ENCODE peak calls at places on chromosomes 4 and X, in eight cellular contexts. B is HFF-Myc, F is heart right ventricle, N is ovary, H is fibroblast of mammary gland, K is upper lobe of right lung, X is PC-3, C is AG04449. Z is an unnamed sample.
A peak's percentile ranks its signal among the peaks of the same experiment; 100 is the strongest.

GRCh38 chr4:112517067-112517588 is 1.1 kb upstream of the NEUROG2 start:
- DNase-seq in B (no peak), F (no peak), N (no peak), H (no peak), K (no peak), X (no peak), C (no peak), Z (no peak)

GRCh38 chrX:72569786-72570185 is 2.9 kb downstream of the HDAC8 start:
- DNase-seq in B (no peak), F (no peak), N (no peak), H (peak; percentile 90), K (no peak), X (peak; percentile 90), C (no peak), Z (peak; percentile 79)

GRCh38 chr4:16931336-16931735 is 32.9 kb upstream of the LDB2 start:
- DNase-seq in B (no peak), F (no peak), N (no peak), H (no peak), K (no peak), X (no peak), C (no peak), Z (no peak)

GRCh38 chrX:153668423-153669173 is 5.0 kb downstream of the PNCK start:
- DNase-seq in B (no peak), F (no peak), N (no peak), H (no peak), K (peak; percentile 38), X (no peak), C (no peak), Z (no peak)

GRCh38 chrX:92232182-92232581 is 453.0 kb downstream of the PCDH11X start:
- DNase-seq in B (no peak), F (no peak), N (no peak), H (peak; percentile 4), K (no peak), X (peak; percentile 36), C (no peak), Z (peak; percentile 11)

GRCh38 chr4:111064342-111064993 is 441.6 kb upstream of the PITX2 start:
- DNase-seq in B (peak; percentile 25), F (no peak), N (no peak), H (peak; percentile 75), K (no peak), X (peak; percentile 41), C (peak; percentile 67), Z (peak; percentile 14)

GRCh38 chr4:99868126-99868596 is 26.1 kb downstream of the LAMTOR3 start:
- DNase-seq in B (peak; percentile 57), F (no peak), N (no peak), H (peak; percentile 86), K (no peak), X (no peak), C (no peak), Z (peak; percentile 19)

GRCh38 chrX:132146456-132146855 is 18.6 kb upstream of the FRMD7 start:
- DNase-seq in B (no peak), F (no peak), N (no peak), H (no peak), K (no peak), X (no peak), C (no peak), Z (no peak)

GRCh38 chr4:67988986-67989385 is 25.7 kb upstream of the TMPRSS11A start:
- DNase-seq in B (no peak), F (no peak), N (no peak), H (peak; percentile 7), K (no peak), X (no peak), C (no peak), Z (no peak)

GRCh38 chr4:150395872-150396271 is 186.1 kb upstream of the MAB21L2 start:
- DNase-seq in B (no peak), F (no peak), N (no peak), H (no peak), K (no peak), X (no peak), C (no peak), Z (no peak)

GRCh38 chrX:43676960-43677582 is 21.0 kb downstream of the MAOA start:
- DNase-seq in B (no peak), F (peak; percentile 11), N (no peak), H (no peak), K (no peak), X (no peak), C (no peak), Z (peak; percentile 76)

GRCh38 chrX:274904-275475 is 6.2 kb upstream of the PLCXD1 start:
- DNase-seq in B (no peak), F (peak; percentile 27), N (no peak), H (no peak), K (peak; percentile 88), X (no peak), C (no peak), Z (no peak)

GRCh38 chr4:153245775-153246174 is 41.5 kb downstream of the TRIM2 start:
- DNase-seq in B (no peak), F (no peak), N (no peak), H (no peak), K (no peak), X (no peak), C (no peak), Z (no peak)

GRCh38 chrX:43836435-43837184 is 45.6 kb downstream of the MAOB start:
- DNase-seq in B (no peak), F (no peak), N (no peak), H (peak; percentile 34), K (no peak), X (peak; percentile 65), C (no peak), Z (peak; percentile 42)

GRCh38 chr4:141023051-141023450 is 110.2 kb downstream of the RNF150 start:
- DNase-seq in B (no peak), F (no peak), N (no peak), H (no peak), K (no peak), X (no peak), C (no peak), Z (no peak)

GRCh38 chrX:49748211-49748956 is 52.6 kb upstream of the PAGE1 start:
- DNase-seq in B (no peak), F (no peak), N (no peak), H (no peak), K (no peak), X (no peak), C (no peak), Z (no peak)

GRCh38 chrX:49756692-49757091 is 60.9 kb upstream of the PAGE1 start:
- DNase-seq in B (no peak), F (no peak), N (no peak), H (no peak), K (no peak), X (no peak), C (no peak), Z (no peak)

GRCh38 chrX:49753691-49754090 is 57.9 kb upstream of the PAGE1 start:
- DNase-seq in B (no peak), F (no peak), N (no peak), H (no peak), K (no peak), X (no peak), C (no peak), Z (no peak)

DNA sequence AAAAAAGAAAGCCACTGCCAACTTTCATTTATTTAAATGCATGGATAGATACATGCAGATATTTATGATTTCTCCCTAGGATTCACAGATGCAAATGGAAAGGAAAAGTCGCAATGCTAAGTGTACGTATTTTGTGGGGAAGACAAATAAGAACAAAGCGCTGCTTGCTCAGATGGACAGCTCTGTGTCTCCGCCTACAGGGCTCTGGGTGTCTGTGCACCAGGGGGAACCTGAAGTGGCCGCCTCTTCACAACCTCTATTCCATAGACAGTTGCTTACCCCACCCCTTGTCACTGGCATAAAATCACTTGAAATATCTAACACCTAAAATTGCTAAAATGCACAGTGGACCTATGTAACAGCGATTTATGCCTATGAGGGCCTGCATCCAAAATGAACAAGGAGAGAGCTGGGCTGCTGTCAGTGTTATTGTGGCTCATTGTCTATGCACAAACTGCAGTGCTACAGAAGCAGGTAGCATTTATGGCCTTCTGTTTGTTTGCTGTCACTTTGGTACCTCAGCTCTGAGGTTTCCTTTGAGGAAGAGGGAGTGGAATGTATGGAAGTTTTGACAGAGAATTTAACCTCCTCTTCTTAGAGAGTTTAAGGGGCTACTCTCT is 58.6 kb upstream of the PAGE1 start:
- DNase-seq in B (peak; percentile 0), F (peak; percentile 3), N (peak; percentile 42), H (peak; percentile 34), K (peak; percentile 57), X (peak; percentile 58), C (no peak), Z (peak; percentile 40)
- TF ChIP-seq CTCF in B (peak; percentile 69), F (peak; percentile 66), N (peak; percentile 27), H (peak; percentile 74), K (peak; percentile 61), X (peak; percentile 73), C (peak; percentile 65), Z (peak; percentile 68)

GRCh38 chrX:47231167-47231566 is 1.6 kb upstream of the USP11 start:
- DNase-seq in B (no peak), F (no peak), N (peak; percentile 3), H (no peak), K (no peak), X (no peak), C (no peak), Z (no peak)

GRCh38 chrX:47232197-47232802 is 509 bp upstream of the USP11 start:
- DNase-seq in B (no peak), F (no peak), N (peak; percentile 16), H (no peak), K (no peak), X (no peak), C (no peak), Z (no peak)

GRCh38 chrX:47233333-47234113 is 714 bp downstream of the USP11 start:
- DNase-seq in B (peak; percentile 83), F (peak; percentile 93), N (peak; percentile 97), H (peak; percentile 97), K (peak; percentile 97), X (peak; percentile 91), C (peak; percentile 85), Z (peak; percentile 97)

GRCh38 chrX:47234583-47234982 is 1.8 kb downstream of the USP11 start:
- DNase-seq in B (no peak), F (no peak), N (no peak), H (peak; percentile 60), K (no peak), X (no peak), C (no peak), Z (peak; percentile 28)

DNA sequence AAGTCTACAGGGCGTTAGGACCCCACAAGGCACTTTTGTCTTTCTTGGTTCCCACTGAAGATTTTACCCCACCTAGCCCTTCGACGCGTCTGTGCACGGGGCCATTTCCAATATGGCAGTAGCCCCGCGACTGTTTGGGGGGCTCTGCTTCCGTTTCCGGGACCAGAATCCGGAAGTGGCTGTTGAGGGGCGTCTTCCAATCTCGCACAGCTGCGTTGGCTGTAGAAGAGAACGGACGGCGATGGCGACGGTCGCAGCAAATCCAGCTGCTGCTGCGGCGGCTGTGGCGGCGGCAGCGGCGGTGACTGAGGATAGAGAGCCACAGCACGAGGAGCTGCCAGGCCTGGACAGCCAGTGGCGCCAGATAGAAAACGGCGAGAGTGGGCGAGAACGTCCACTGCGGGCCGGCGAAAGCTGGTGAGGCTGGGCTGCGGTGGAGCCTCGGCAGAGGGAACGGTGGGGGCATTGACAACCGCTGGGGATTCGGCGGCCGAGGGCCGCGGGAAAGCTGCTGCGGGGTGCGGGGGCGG is at the start of gene USP11:
- DNase-seq in B (no peak), F (peak; percentile 38), N (peak; percentile 69), H (peak; percentile 34), K (peak; percentile 77), X (peak; percentile 17), C (no peak), Z (peak; percentile 44)
- H3K4me3 ChIP-seq in B (peak within 1 kb of the TSS; percentile 53), F (peak within 1 kb of the TSS; percentile 68), N (peak within 1 kb of the TSS; percentile 67), H (peak within 1 kb of the TSS; percentile 59), K (peak within 1 kb of the TSS; percentile 60), X (peak within 1 kb of the TSS; percentile 77), C (peak within 1 kb of the TSS; percentile 75), Z (peak within 1 kb of the TSS; percentile 70)

GRCh38 chrX:46737041-46737440 is 21.9 kb downstream of the SLC9A7 start:
- DNase-seq in B (no peak), F (no peak), N (no peak), H (no peak), K (no peak), X (no peak), C (no peak), Z (peak; percentile 33)
- TF ChIP-seq CTCF in B (no peak), F (no peak), N (no peak), H (no peak), K (no peak), X (no peak), C (no peak), Z (no peak)

GRCh38 chr4:100895572-100896197 is 377.9 kb upstream of the EMCN start:
- DNase-seq in B (no peak), F (no peak), N (no peak), H (peak; percentile 12), K (no peak), X (no peak), C (no peak), Z (no peak)
- H3K4me3 ChIP-seq in B (no peak overlapping the region), F (peak overlapping the region; percentile 47), N (no peak overlapping the region), H (peak overlapping the region; percentile 12), K (peak overlapping the region; percentile 36), X (no peak overlapping the region), C (peak overlapping the region; percentile 29), Z (peak overlapping the region; percentile 15)